ENCODE peak calls at places on chromosomes 2 and 18, in nine cellular contexts. I, O, R, C, H, X, V, S and W are unnamed samples.

GRCh38 chr18:68667121-68667520 is 47.8 kb downstream of the TMX3 start:
- DNase-seq in R (no peak), O (no peak), V (no peak), H (peak), X (no peak), S (no peak), I (no peak), C (no peak), W (no peak)

GRCh38 chr2:217935901-217936684 is 66.7 kb downstream of the TNS1 start:
- DNase-seq in C (peak), O (no peak), R (no peak), S (no peak), X (no peak), V (no peak), I (no peak), H (peak), W (no peak)

GRCh38 chr2:12617366-12617765 is 99.4 kb upstream of the TRIB2 start:
- DNase-seq in R (no peak), I (no peak), S (no peak), O (no peak), X (no peak), C (no peak), H (no peak), V (no peak), W (no peak)

GRCh38 chr18:48222118-48222517 is 187.1 kb downstream of the ZBTB7C start:
- DNase-seq in R (peak), O (no peak), H (peak), S (no peak), C (peak), V (no peak), I (no peak), X (no peak), W (no peak)

GRCh38 chr2:190352668-190353536 is 9.5 kb downstream of the INPP1 start:
- DNase-seq in X (no peak), H (peak), R (peak), I (no peak), C (no peak), S (no peak), O (no peak), V (no peak), W (no peak)

GRCh38 chr2:72149556-72150156 is 2.0 kb upstream of the CYP26B1 start:
- DNase-seq in X (peak), O (no peak), H (no peak), C (no peak), S (no peak), V (no peak), R (no peak), I (peak), W (no peak)

GRCh38 chr2:145094353-145094752 is 574.4 kb upstream of the ZEB2 start:
- DNase-seq in C (no peak), I (no peak), X (no peak), H (peak), O (no peak), S (no peak), V (no peak), R (no peak), W (no peak)

GRCh38 chr18:77858331-77858730 is 608.7 kb downstream of the GALR1 start:
- DNase-seq in H (no peak), X (no peak), I (no peak), V (no peak), O (no peak), R (no peak), S (no peak), C (no peak), W (no peak)

GRCh38 chr2:19669126-19669525 is 232.7 kb downstream of the TTC32 start:
- DNase-seq in C (no peak), I (no peak), V (no peak), X (no peak), S (no peak), O (no peak), H (no peak), R (no peak), W (no peak)

GRCh38 chr18:79571221-79572092 is 108.1 kb upstream of the CTDP1 start:
- DNase-seq in I (no peak), X (peak), R (no peak), C (peak), H (no peak), O (peak), S (no peak), V (no peak), W (peak)

GRCh38 chr2:99974966-99975365 is 167.4 kb downstream of the AFF3 start:
- DNase-seq in V (no peak), X (no peak), H (peak), I (no peak), C (no peak), S (no peak), O (no peak), R (no peak), W (no peak)

GRCh38 chr2:169815849-169816248 is 8.9 kb downstream of the METTL5 start:
- DNase-seq in H (peak), C (no peak), I (no peak), S (no peak), X (no peak), R (no peak), O (no peak), V (no peak), W (no peak)

GRCh38 chr2:162556996-162557395 is 213.1 kb downstream of the GCA start:
- DNase-seq in R (no peak), O (no peak), C (no peak), S (no peak), X (no peak), I (no peak), H (no peak), V (no peak), W (no peak)

GRCh38 chr18:7601249-7601620 is 34.1 kb downstream of the PTPRM start:
- DNase-seq in C (no peak), S (no peak), X (no peak), H (no peak), R (no peak), V (no peak), I (no peak), O (no peak), W (no peak)

GRCh38 chr2:234763051-234763909 is 188.5 kb upstream of the SH3BP4 start:
- DNase-seq in X (no peak), C (no peak), V (no peak), H (peak), S (no peak), O (no peak), I (no peak), R (no peak), W (no peak)

GRCh38 chr2:47595690-47596089 is 187.3 kb upstream of the MSH6 start:
- DNase-seq in C (no peak), O (no peak), X (no peak), S (no peak), R (no peak), H (no peak), V (no peak), I (no peak), W (no peak)

GRCh38 chr2:211724933-211725332 is 813.7 kb downstream of the ERBB4 start:
- DNase-seq in X (no peak), V (no peak), R (no peak), C (no peak), H (no peak), S (no peak), I (no peak), O (no peak), W (no peak)

GRCh38 chr2:227862741-227863588 is 8.5 kb upstream of the DAW1 start:
- DNase-seq in R (peak), C (peak), H (peak), V (no peak), S (no peak), X (no peak), O (no peak), I (peak), W (no peak)

GRCh38 chr2:149568138-149568537 is 19.4 kb downstream of the MMADHC start:
- DNase-seq in C (no peak), S (no peak), R (no peak), V (no peak), X (no peak), H (no peak), I (no peak), O (no peak), W (no peak)

GRCh38 chr18:79248495-79249078 is 147.1 kb upstream of the NFATC1 start:
- DNase-seq in H (no peak), R (no peak), V (no peak), X (no peak), I (no peak), S (no peak), C (no peak), O (no peak), W (no peak)

GRCh38 chr18:59606193-59607175 is 90.7 kb downstream of the CCBE1 start:
- DNase-seq in V (no peak), I (no peak), H (no peak), S (no peak), X (no peak), O (no peak), R (no peak), C (no peak), W (no peak)

GRCh38 chr18:64936671-64937070 is 787.8 kb upstream of the LINC00305 start:
- DNase-seq in X (no peak), I (no peak), V (no peak), O (no peak), C (no peak), H (no peak), R (no peak), S (no peak), W (no peak)

GRCh38 chr18:74496508-74497307 is 545 bp downstream of the CNDP2 start:
- DNase-seq in O (peak), S (peak), V (no peak), I (peak), H (peak), R (peak), X (peak), C (peak), W (no peak)

GRCh38 chr2:23533014-23533730 is 148.2 kb downstream of the KLHL29 start:
- DNase-seq in C (no peak), X (no peak), R (no peak), O (no peak), S (no peak), I (no peak), H (no peak), V (no peak), W (no peak)

GRCh38 chr2:150619607-150620330 is 132.3 kb upstream of the RND3 start:
- DNase-seq in I (no peak), V (no peak), S (no peak), O (no peak), C (no peak), X (no peak), H (peak), R (peak), W (no peak)

GRCh38 chr2:163132850-163133249 is 294.3 kb upstream of the KCNH7 start:
- DNase-seq in R (no peak), C (no peak), I (no peak), S (no peak), H (peak), X (no peak), O (no peak), V (no peak), W (no peak)

GRCh38 chr2:113886479-113887383 is 3.2 kb upstream of the ACTR3 start:
- DNase-seq in O (peak), H (peak), I (peak), X (no peak), R (peak), V (no peak), C (peak), S (no peak), W (no peak)

GRCh38 chr2:136765256-136765735 is at the start of gene THSD7B:
- DNase-seq in X (peak), V (no peak), O (no peak), C (no peak), I (no peak), S (peak), H (no peak), R (no peak), W (no peak)

GRCh38 chr2:66445076-66445724 is 10.3 kb downstream of the MEIS1 start:
- DNase-seq in S (no peak), H (peak), I (no peak), X (no peak), C (no peak), V (no peak), O (no peak), R (peak), W (no peak)

GRCh38 chr2:200100027-200100426 is 144.6 kb downstream of the MAIP1 start:
- DNase-seq in O (no peak), R (no peak), H (no peak), I (no peak), X (no peak), S (no peak), C (no peak), V (no peak), W (no peak)

GRCh38 chr2:3399829-3400228 is 20.3 kb downstream of the TRAPPC12 start:
- DNase-seq in H (no peak), I (no peak), V (no peak), O (no peak), S (no peak), R (peak), X (no peak), C (no peak), W (no peak)

GRCh38 chr2:238065447-238065846 is 4.6 kb downstream of the SCLY start:
- DNase-seq in I (no peak), X (no peak), C (no peak), V (no peak), S (no peak), H (no peak), O (no peak), R (no peak), W (no peak)

GRCh38 chr18:12291161-12291560 is 16.9 kb upstream of the TUBB6 start:
- DNase-seq in O (no peak), V (no peak), H (no peak), C (no peak), S (no peak), R (no peak), X (no peak), I (no peak), W (no peak)

GRCh38 chr2:19855528-19856431 is 46.0 kb downstream of the TTC32 start:
- DNase-seq in R (no peak), V (no peak), C (no peak), O (no peak), H (peak), I (no peak), S (no peak), X (no peak), W (no peak)

DNA sequence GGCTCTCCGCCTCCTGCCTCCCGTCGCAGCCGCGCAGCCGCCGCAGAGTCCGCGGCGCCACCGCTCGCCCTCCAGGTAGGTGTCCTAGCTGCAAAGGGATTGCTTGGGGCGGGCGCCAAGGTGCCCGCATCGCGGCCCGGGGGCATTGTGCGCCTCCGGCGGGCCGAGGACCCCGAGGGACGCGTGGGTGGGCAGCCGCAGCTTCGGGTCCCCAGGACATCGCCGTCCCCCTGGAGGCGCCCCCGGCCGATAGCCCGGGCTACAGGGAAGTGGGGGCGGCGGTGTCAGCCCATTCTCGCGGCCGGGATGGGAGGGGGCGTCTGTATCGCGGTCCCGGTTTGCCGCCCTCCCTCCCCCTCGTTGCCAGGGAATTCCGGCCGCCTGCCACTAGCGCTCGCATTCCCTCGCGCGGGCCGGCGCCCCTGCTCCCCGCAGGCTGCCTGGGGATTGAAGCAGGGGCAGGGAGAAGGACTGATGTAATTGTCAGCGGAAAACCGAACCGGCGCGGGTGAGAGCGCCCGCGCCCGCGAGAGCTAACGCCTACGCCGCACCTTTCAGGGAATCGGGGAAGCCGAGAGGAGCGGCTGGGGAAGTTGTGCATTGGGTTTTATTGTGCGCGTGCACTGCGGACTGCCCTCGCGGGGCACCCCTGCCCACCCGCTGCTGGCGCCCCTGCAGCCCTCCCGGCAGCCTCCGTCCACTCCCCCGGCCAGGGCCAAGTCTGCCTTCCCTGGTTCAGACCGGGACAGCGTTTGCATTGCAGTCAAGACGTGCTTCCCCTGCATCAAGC is 483 bp downstream of the OSBPL6 start:
- DNase-seq in O (peak), R (peak), X (peak), I (no peak), V (no peak), S (peak), H (peak), C (peak), W (peak)
- TF ChIP-seq CTCF in O (no peak), R (no peak), X (no peak), I (no peak), V (no peak), S (no peak), H (no peak), C (no peak), W (no peak)

DNA sequence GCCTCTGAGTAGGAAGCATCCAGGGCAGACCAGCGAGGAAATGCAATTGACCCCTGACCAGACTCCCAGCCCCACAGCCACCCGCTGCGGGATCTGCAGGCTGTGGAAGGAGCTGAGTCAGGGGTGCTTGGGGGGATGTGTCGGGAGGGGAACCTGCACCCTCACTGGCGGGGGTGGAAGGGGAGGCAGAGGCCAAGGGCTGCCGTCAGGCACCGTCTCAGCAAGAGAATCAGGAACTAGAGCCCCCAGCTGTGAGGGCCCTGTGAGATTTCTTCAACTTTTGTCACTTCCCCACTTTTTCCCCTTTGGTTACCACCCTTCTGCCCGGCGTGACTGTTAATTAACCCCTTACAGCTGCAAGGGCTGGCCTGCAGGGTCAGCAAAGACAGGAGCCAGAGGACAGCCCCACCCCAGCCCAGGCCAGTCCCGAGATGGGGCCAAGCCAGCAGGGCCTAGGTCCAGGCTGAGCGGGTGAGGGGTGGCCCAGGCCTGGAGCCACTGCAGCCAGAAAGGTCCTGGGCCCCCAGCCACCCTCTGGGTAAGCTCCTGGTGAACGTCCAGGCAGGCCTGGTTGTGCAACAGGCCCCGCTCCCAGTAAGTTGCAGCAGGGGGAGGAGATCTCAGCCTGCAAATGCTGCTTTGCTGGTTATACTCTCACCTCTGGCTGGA is 147.0 kb upstream of the ID2 start:
- DNase-seq in O (peak), H (peak), X (no peak), V (no peak), R (peak), S (no peak), C (peak), I (peak), W (no peak)
- TF ChIP-seq CTCF in O (no peak), H (peak), X (no peak), V (no peak), R (no peak), S (no peak), C (no peak), I (no peak), W (no peak)

GRCh38 chr2:8525236-8525581 is 156.6 kb upstream of the ID2 start:
- DNase-seq in V (no peak), O (no peak), I (no peak), C (no peak), H (no peak), X (no peak), S (no peak), R (no peak), W (no peak)

GRCh38 chr2:8524823-8525222 is 157.0 kb upstream of the ID2 start:
- DNase-seq in S (no peak), X (no peak), I (no peak), R (no peak), O (no peak), H (no peak), C (no peak), V (no peak), W (no peak)

GRCh38 chr2:8526403-8526696 is 155.5 kb upstream of the ID2 start:
- DNase-seq in I (no peak), V (no peak), H (no peak), S (no peak), O (no peak), R (no peak), X (no peak), C (no peak), W (no peak)

GRCh38 chr2:8527031-8527430 is 154.8 kb upstream of the ID2 start:
- DNase-seq in S (no peak), C (no peak), O (no peak), V (no peak), X (peak), I (no peak), R (no peak), H (no peak), W (no peak)

DNA sequence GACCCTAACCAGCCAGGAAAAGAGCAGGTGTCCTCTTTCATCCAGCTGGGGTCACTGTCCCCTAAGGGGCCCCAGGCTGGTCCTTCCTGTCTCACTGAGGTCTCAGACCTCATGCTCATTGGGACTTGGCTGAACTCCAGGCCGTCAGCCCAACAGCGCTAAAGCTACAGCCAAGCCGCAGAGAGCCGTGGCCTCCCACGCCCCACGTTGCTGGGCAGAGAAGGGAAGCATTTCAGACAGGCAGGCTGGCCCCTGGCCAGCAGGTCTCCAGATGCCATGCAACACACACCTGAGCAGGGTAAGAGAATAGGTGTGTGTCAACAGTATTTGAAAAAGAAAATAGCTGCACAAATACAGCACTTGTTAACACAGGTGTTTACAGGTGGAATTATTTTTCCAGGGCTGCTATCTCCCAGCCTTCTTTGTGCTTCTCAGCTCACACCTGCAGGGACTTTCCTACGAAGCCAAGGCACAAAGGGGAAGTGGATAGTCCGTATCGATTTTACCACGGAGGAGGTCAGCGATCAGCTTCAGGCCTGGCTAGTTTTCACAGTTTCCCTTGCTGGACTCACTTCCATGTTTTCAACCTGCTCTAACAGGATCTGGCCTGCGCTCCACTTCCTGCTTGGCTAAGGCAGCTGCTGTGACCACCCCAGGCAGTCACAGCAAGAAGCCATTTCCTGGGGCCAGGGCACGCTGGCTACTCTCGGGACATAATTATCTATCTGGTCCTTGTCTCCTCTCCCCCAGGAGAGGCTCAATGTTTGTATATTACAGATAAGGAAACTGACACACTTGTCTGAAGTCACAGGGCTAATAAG is 156.1 kb upstream of the ID2 start:
- DNase-seq in O (peak), V (no peak), C (peak), H (peak), X (peak), R (peak), S (no peak), I (peak), W (no peak)
- TF ChIP-seq CTCF in O (no peak), V (no peak), C (no peak), H (no peak), X (peak), R (peak), S (no peak), I (no peak), W (no peak)

DNA sequence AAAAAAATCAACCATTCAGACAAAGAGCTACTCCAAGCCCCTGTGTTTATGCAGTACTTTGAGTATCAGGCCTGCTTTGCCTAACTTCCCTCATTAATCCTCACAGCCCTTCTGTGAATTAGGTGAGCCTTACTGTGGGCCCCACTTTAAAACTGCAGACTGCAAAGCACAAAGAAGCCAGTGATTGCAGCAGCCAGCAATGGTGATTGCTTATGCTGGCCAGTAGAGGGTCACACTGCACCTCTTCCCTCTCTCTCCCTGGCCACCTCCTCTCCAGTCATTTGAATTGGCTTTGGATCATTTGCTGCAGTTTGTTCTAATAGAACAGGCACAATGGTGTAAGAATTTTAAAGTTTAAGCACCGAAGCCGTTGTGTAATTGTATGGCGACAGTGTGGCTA is 229.9 kb downstream of the AGPS start:
- DNase-seq in X (peak), V (no peak), O (no peak), C (no peak), S (peak), I (no peak), H (peak), R (peak), W (no peak)
- TF ChIP-seq CTCF in X (peak), V (no peak), O (no peak), C (no peak), S (peak), I (no peak), H (peak), R (no peak), W (peak)